ENCODE peak calls at places on chromosomes 3 and 15, in eight cellular contexts. M, Q, J, Y, X, F, N and W are unnamed samples. For H3K4me1, the result is how much of the 10 kb centered on the place peaks cover.

GRCh38 chr3:170357920-170358854 is 672 bp downstream of the SKIL start:
- DNase-seq in Y (peak), F (peak), M (peak), X (peak), Q (no peak), J (peak), N (peak), W (peak)

GRCh38 chr3:66031102-66031698 is 7.5 kb downstream of the MAGI1 start:
- DNase-seq in N (no peak), X (peak), M (no peak), Q (no peak), F (peak), Y (no peak), J (no peak), W (no peak)

GRCh38 chr3:8506611-8507061 is 5.0 kb downstream of the LMCD1 start:
- DNase-seq in Y (no peak), M (no peak), J (no peak), Q (no peak), X (no peak), F (peak), N (no peak), W (no peak)

GRCh38 chr3:135090020-135090717 is 295.1 kb downstream of the EPHB1 start:
- DNase-seq in F (no peak), J (no peak), N (no peak), Y (no peak), X (no peak), Q (no peak), M (no peak), W (no peak)

GRCh38 chr3:77188210-77188609 is 148.3 kb downstream of the ROBO2 start:
- DNase-seq in F (no peak), J (no peak), X (no peak), Y (no peak), M (no peak), Q (no peak), N (no peak), W (no peak)

GRCh38 chr3:12969487-12969886 is 103.7 kb downstream of the IQSEC1 start:
- DNase-seq in M (no peak), F (no peak), X (no peak), N (no peak), J (no peak), Q (no peak), Y (no peak), W (no peak)

GRCh38 chr3:77038468-77038927 is 1.4 kb upstream of the ROBO2 start:
- DNase-seq in N (peak), Q (peak), X (peak), M (peak), J (peak), F (peak), Y (peak), W (no peak)

GRCh38 chr3:108493862-108494261 is 16.5 kb downstream of the MYH15 start:
- DNase-seq in F (no peak), Q (no peak), N (no peak), J (no peak), Y (peak), M (no peak), X (peak), W (no peak)

GRCh38 chr15:77608774-77609173 is 23.9 kb downstream of the LINGO1 start:
- DNase-seq in X (no peak), Q (no peak), J (no peak), N (no peak), Y (no peak), M (no peak), F (no peak), W (no peak)

GRCh38 chr15:66803182-66803729 is 101.2 kb downstream of the SMAD6 start:
- DNase-seq in F (peak), J (peak), X (peak), Q (peak), M (peak), N (peak), Y (peak), W (no peak)

GRCh38 chr3:111484666-111485065 is 57.3 kb upstream of the CD96 start:
- DNase-seq in X (no peak), N (no peak), Q (no peak), F (peak), Y (no peak), J (no peak), M (no peak), W (no peak)

GRCh38 chr15:69074011-69074842 is 59.7 kb downstream of the NOX5 start:
- DNase-seq in M (peak), X (peak), Y (peak), N (no peak), J (peak), Q (peak), F (peak), W (no peak)

GRCh38 chr15:83323296-83323711 is 38.8 kb upstream of the BNC1 start:
- DNase-seq in N (no peak), Q (no peak), F (peak), X (no peak), J (peak), M (no peak), Y (no peak), W (no peak)

GRCh38 chr3:118425272-118425837 is 609.3 kb downstream of the IGSF11 start:
- DNase-seq in Q (no peak), J (peak), M (no peak), Y (no peak), F (no peak), N (no peak), X (no peak), W (no peak)

GRCh38 chr15:68354923-68355322 is 77.0 kb downstream of the ITGA11 start:
- DNase-seq in J (peak), N (no peak), Q (peak), M (no peak), F (peak), X (peak), Y (no peak), W (no peak)

GRCh38 chr15:62850791-62851291 is 191.7 kb upstream of the TPM1 start:
- DNase-seq in Y (no peak), Q (peak), X (peak), N (no peak), M (no peak), F (peak), J (peak), W (no peak)

GRCh38 chr15:59997070-59997701 is 6.9 kb upstream of the FOXB1 start:
- DNase-seq in M (peak), J (peak), Q (no peak), X (peak), F (no peak), N (no peak), Y (peak), W (no peak)

GRCh38 chr3:59698091-59698490 is 648.3 kb upstream of the CFAP20DC start:
- DNase-seq in F (no peak), X (no peak), Q (no peak), J (no peak), Y (no peak), M (no peak), N (no peak), W (no peak)

GRCh38 chr15:60223161-60223560 is 174.6 kb downstream of the ANXA2 start:
- DNase-seq in Q (no peak), N (no peak), J (no peak), M (no peak), X (no peak), Y (no peak), F (no peak), W (no peak)

GRCh38 chr3:129593595-129594339 is 12.7 kb downstream of the PLXND1 start:
- DNase-seq in F (no peak), Q (no peak), N (no peak), M (peak), Y (no peak), X (peak), J (no peak), W (peak)

GRCh38 chr3:64798316-64798715 is 110.5 kb upstream of the ADAMTS9 start:
- DNase-seq in Q (no peak), X (no peak), M (peak), N (peak), J (no peak), F (no peak), Y (no peak), W (no peak)

GRCh38 chr15:69093127-69093526 is 67.3 kb upstream of the GLCE start:
- DNase-seq in F (peak), X (peak), M (no peak), Q (no peak), N (no peak), J (no peak), Y (no peak), W (no peak)

GRCh38 chr3:65557915-65558564 is 480.7 kb downstream of the MAGI1 start:
- DNase-seq in J (no peak), N (no peak), M (no peak), F (no peak), Q (no peak), X (no peak), Y (no peak), W (no peak)

GRCh38 chr3:126287171-126287535 is 70.1 kb downstream of the KLF15 start:
- DNase-seq in Y (no peak), Q (no peak), M (no peak), X (no peak), J (no peak), N (no peak), F (no peak), W (no peak)

GRCh38 chr15:43529587-43530345 is 12.4 kb downstream of the MAP1A start:
- DNase-seq in N (no peak), Y (no peak), X (no peak), F (no peak), M (no peak), Q (no peak), J (no peak), W (no peak)

GRCh38 chr3:153232737-153233330 is 70.8 kb downstream of the RAP2B start:
- DNase-seq in Q (no peak), M (no peak), Y (no peak), N (no peak), J (no peak), F (peak), X (no peak), W (no peak)

GRCh38 chr3:185328324-185329004 is 34.5 kb upstream of the MAP3K13 start:
- DNase-seq in Y (peak), Q (no peak), M (no peak), X (no peak), J (no peak), N (no peak), F (no peak), W (no peak)

GRCh38 chr3:53744351-53744750 is 101.9 kb downstream of the CHDH start:
- DNase-seq in N (no peak), Y (no peak), X (peak), Q (peak), J (no peak), M (no peak), F (no peak), W (no peak)

GRCh38 chr15:31136016-31136415 is 34.5 kb upstream of the TRPM1 start:
- DNase-seq in M (no peak), J (no peak), N (no peak), Q (no peak), F (no peak), X (peak), Y (no peak), W (no peak)

GRCh38 chr3:77539677-77540076 is 499.8 kb downstream of the ROBO2 start:
- DNase-seq in N (no peak), Q (no peak), X (no peak), J (no peak), Y (no peak), M (no peak), F (no peak), W (no peak)

GRCh38 chr3:174846055-174846454 is 13.1 kb upstream of the NAALADL2 start:
- DNase-seq in M (no peak), F (no peak), X (no peak), Q (no peak), N (no peak), J (no peak), Y (no peak), W (no peak)

GRCh38 chr3:57946970-57947381 is 61.2 kb upstream of the FLNB start:
- DNase-seq in Y (no peak), Q (no peak), F (no peak), M (no peak), N (peak), X (peak), J (no peak), W (no peak)

GRCh38 chr3:57949779-57950618 is 58.2 kb upstream of the FLNB start:
- DNase-seq in Q (no peak), J (peak), M (no peak), X (no peak), F (no peak), N (peak), Y (no peak), W (no peak)

GRCh38 chr3:57948782-57949242 is 59.4 kb upstream of the FLNB start:
- DNase-seq in F (no peak), N (peak), J (peak), Q (peak), X (peak), Y (no peak), M (no peak), W (no peak)

GRCh38 chr3:57949344-57949743 is 58.9 kb upstream of the FLNB start:
- DNase-seq in Q (no peak), X (no peak), F (no peak), N (no peak), M (no peak), J (no peak), Y (no peak), W (no peak)

DNA sequence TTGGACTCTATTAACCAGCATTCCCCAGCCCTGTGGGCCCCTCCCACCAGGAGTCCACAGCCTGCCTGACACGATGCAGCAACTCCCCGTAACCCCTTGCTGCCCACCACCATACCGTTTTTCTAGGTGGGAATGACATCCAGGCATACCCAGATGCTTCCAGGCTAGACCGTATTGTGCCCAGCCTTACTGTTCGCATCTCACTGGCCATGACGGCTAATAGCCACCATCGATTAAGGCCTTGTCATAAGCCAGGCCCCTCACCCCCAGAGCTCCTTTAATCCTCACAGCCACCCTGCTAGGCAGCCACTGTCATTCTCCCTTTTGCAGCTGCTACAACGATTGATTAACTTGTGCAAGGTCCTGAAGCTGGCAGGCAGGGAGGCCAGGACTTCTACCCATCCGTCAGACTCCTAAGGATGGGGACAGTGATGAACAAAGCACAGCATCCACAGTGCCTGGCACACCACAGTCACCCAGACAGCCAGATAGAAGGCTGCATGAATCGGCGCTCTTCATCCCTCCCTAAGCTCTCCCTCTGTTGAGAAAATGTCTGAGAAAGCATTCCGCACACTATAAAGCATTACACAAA is 60.0 kb upstream of the FLNB start:
- DNase-seq in M (no peak), J (no peak), N (peak), F (no peak), Y (no peak), X (peak), Q (no peak), W (no peak)
- H3K4me1 ChIP-seq in M (under half), J (under half), N (half or more), F (under half), Y (under half), X (under half), Q (under half), W (under half)

GRCh38 chr3:188839187-188839695 is 332.5 kb upstream of the TPRG1 start:
- DNase-seq in N (no peak), M (no peak), X (no peak), Y (no peak), Q (no peak), J (no peak), F (no peak), W (no peak)
- H3K4me1 ChIP-seq in N (under half), M (under half), X (under half), Y (under half), Q (under half), J (under half), F (under half), W (under half)

GRCh38 chr3:71389911-71390573 is 193.5 kb downstream of the FOXP1 start:
- DNase-seq in J (peak), Q (peak), N (no peak), Y (peak), X (peak), F (peak), M (peak), W (no peak)
- H3K4me1 ChIP-seq in J (under half), Q (under half), N (under half), Y (under half), X (under half), F (under half), M (under half), W (half or more)

GRCh38 chr3:87227835-87228144 is 681 bp downstream of the CHMP2B start:
- DNase-seq in Q (no peak), X (no peak), N (no peak), Y (no peak), J (no peak), F (peak), M (no peak), W (no peak)
- H3K4me1 ChIP-seq in Q (under half), X (under half), N (under half), Y (under half), J (under half), F (under half), M (under half), W (under half)

DNA sequence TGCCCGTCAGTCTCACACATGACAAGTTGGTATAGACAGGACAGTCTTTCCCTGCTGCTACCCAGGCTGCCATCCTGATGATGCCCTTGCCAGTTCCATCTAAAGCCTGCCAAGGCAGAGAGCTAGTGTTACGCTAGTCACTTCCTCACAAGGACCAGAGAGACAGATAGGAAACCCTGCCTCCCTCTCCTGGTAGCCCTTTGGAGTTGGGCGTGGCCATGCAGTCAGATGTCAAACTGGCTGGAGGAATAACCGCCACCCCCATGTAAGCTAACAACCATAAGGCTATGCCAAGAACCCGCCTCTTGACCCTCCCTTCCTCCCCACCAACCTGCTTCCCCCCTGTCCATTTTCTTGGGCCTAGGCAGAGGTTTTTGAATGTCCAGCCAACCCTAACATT is 2.8 kb downstream of the TMEM115 start:
- DNase-seq in Q (no peak), F (no peak), M (no peak), Y (peak), J (no peak), X (no peak), N (no peak), W (no peak)
- H3K4me1 ChIP-seq in Q (under half), F (under half), M (half or more), Y (under half), J (under half), X (under half), N (under half), W (under half)

DNA sequence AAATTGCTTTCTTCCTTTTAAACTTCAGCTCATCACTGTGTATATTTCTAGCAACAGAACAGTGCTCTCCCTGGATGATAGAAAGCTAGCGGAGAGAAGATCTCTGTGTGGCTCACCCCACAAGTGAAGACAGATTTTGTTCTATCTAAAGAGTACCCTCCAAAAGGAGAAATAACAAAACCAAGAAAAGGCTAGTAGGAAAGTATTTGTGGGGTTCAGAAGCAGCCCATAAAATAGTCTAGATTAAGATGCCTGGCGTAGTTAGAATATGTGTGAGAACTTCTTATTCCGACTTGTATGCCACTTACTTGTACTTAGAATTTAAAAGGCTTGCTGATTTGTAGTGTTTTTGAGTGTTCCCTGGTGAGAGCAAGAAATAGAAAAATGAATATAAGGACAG is 214.9 kb upstream of the IL12A start:
- DNase-seq in X (no peak), Q (no peak), N (no peak), M (no peak), Y (no peak), J (no peak), F (no peak), W (no peak)
- H3K4me1 ChIP-seq in X (under half), Q (under half), N (under half), M (under half), Y (under half), J (under half), F (under half), W (under half)

GRCh38 chr3:31319332-31319731 is 213.4 kb upstream of the STT3B start:
- DNase-seq in M (no peak), Y (no peak), F (no peak), X (no peak), Q (no peak), J (no peak), N (no peak), W (no peak)
- H3K4me1 ChIP-seq in M (under half), Y (under half), F (under half), X (under half), Q (under half), J (under half), N (under half), W (under half)

DNA sequence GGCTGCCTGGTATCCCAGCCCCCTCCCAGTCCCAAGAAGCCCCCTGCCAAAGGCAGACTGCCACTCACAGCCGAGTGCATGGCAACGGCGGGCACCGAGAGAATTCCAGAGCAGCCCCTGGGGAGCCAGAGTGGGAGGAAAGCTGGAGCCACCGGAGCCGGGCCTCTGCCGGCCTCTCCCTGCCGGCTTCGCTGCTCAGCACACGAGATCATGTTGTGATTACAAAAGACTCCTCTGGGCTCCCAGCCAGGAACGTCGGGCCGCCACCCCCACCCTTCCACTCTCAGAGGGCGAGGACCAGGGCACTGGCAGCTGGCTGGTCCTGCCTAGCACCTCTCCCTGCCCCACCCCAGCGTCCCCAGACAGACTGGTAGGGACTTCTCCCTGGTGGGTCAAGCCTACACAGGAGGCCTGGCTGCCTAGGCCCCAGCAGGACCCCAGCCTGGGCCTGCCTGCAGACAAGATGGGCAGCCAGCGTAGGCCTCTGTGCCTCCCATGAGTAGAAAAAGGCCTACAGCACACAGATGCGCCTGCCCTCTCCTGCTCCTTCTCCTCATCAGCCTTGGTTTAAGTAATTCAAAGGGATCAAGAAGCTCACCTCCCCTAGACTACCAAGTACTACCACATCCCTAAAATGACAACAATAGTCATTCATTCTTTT is at the start of gene CCDC9B:
- DNase-seq in M (peak), F (peak), N (peak), J (peak), X (no peak), Q (no peak), Y (peak), W (no peak)
- H3K4me1 ChIP-seq in M (half or more), F (under half), N (half or more), J (half or more), X (under half), Q (under half), Y (under half), W (under half)

GRCh38 chr3:106126836-106127235 is 258.0 kb upstream of the CBLB start:
- DNase-seq in X (peak), N (no peak), M (no peak), Y (no peak), Q (no peak), F (no peak), J (no peak), W (no peak)
- H3K4me1 ChIP-seq in X (under half), N (under half), M (under half), Y (under half), Q (under half), F (under half), J (under half), W (under half)

GRCh38 chr3:61573441-61573840 is 12.1 kb downstream of the PTPRG start:
- DNase-seq in Y (no peak), N (no peak), X (no peak), F (no peak), J (no peak), M (no peak), Q (no peak), W (no peak)

GRCh38 chr3:61571516-61572336 is 10.4 kb downstream of the PTPRG start:
- DNase-seq in Y (no peak), J (no peak), F (peak), Q (no peak), N (peak), M (no peak), X (peak), W (no peak)

GRCh38 chr3:61570813-61571212 is 9.4 kb downstream of the PTPRG start:
- DNase-seq in N (no peak), Q (no peak), X (no peak), F (no peak), M (no peak), J (no peak), Y (no peak), W (no peak)

GRCh38 chr3:61574854-61575253 is 13.5 kb downstream of the PTPRG start:
- DNase-seq in X (no peak), N (peak), F (peak), M (no peak), Y (no peak), Q (no peak), J (peak), W (no peak)

GRCh38 chr3:61572879-61573278 is 11.5 kb downstream of the PTPRG start:
- DNase-seq in F (no peak), Y (no peak), X (no peak), M (no peak), N (no peak), Q (no peak), J (no peak), W (no peak)
- H3K4me1 ChIP-seq in F (under half), Y (under half), X (under half), M (under half), N (under half), Q (under half), J (under half), W (under half)